ENCODE peak calls at places on chromosomes 13 and 19, in six cellular contexts. C is activated effector memory CD4-positive, alpha-beta T cell treated with anti-CD3 and anti-CD28 coated beads, Interleukin-2, amount 50 U/mL, for 16 hours; H is NCI-H1092; V is Peyer's patch; P is GM23338; M is GF-D8. F is an unnamed sample.
A peak's percentile ranks its signal among the peaks of the same experiment; 100 is the strongest.

GRCh38 chr13:91166714-91167511 is 180.6 kb upstream of the MIR17HG start:
- DNase-seq in C (no peak), V (no peak), M (no peak), H (no peak), P (no peak), F (no peak)

GRCh38 chr19:51571599-51571998 is 516 bp downstream of the ZNF175 start:
- DNase-seq in H (no peak), P (no peak), C (no peak), M (no peak), V (no peak), F (no peak)

GRCh38 chr13:77696863-77697207 is 652 bp upstream of the SLAIN1 start:
- DNase-seq in M (no peak), H (no peak), P (no peak), C (no peak), V (no peak), F (no peak)

GRCh38 chr19:21693399-21693798 is 74.0 kb downstream of the ZNF100 start:
- DNase-seq in P (no peak), V (no peak), M (no peak), C (no peak), H (no peak), F (no peak)

GRCh38 chr13:97254809-97255208 is 32.7 kb downstream of the MBNL2 start:
- DNase-seq in H (no peak), V (no peak), P (no peak), C (no peak), M (no peak), F (no peak)

GRCh38 chr13:52356327-52356726 is 49.6 kb downstream of the THSD1 start:
- DNase-seq in M (no peak), V (no peak), H (no peak), P (no peak), C (no peak), F (no peak)

GRCh38 chr13:67133476-67133875 is 96.7 kb downstream of the PCDH9 start:
- DNase-seq in V (no peak), M (no peak), C (no peak), P (no peak), H (no peak), F (no peak)

GRCh38 chr13:69585656-69586055 is 522.0 kb upstream of the ATXN8OS start:
- DNase-seq in V (no peak), H (no peak), C (no peak), M (no peak), P (peak; percentile 15), F (no peak)

GRCh38 chr13:65112123-65113075 is 2117.7 kb downstream of the PCDH9 start:
- DNase-seq in V (no peak), C (no peak), M (no peak), P (no peak), H (no peak), F (no peak)

GRCh38 chr19:12783849-12784393 is 7.4 kb upstream of the JUNB start:
- DNase-seq in P (no peak), V (peak; percentile 72), H (no peak), C (peak; percentile 73), M (no peak), F (peak; percentile 54)

F was measured in endodermal cell.